ENCODE peak calls at places on chromosomes 16 and 17, in four cellular contexts. K is GOT3, S is GM12865, M is T-helper 2 cell. G is an unnamed sample.

GRCh38 chr17:68352041-68352440 is 60.7 kb downstream of the ARSG start:
- DNase-seq in K (no peak), S (no peak), M (no peak), G (no peak)

GRCh38 chr16:70611785-70612303 is 34.5 kb upstream of the IL34 start:
- DNase-seq in K (no peak), S (no peak), M (no peak), G (no peak)

GRCh38 chr17:4247361-4247980 is 16.3 kb downstream of the ANKFY1 start:
- DNase-seq in K (no peak), S (no peak), M (no peak), G (no peak)

GRCh38 chr17:6868579-6868978 is 37.0 kb upstream of the TEKT1 start:
- DNase-seq in K (no peak), S (no peak), M (no peak), G (no peak)

GRCh38 chr17:40450175-40450574 is 6.9 kb downstream of the IGFBP4 start:
- DNase-seq in K (no peak), S (peak), M (no peak), G (no peak)

GRCh38 chr17:38871247-38871991 is 1.6 kb downstream of the LASP1 start:
- DNase-seq in K (no peak), S (peak), M (peak), G (peak)

GRCh38 chr17:66635646-66636045 is 199.3 kb upstream of the CACNG5 start:
- DNase-seq in K (no peak), S (no peak), M (no peak), G (no peak)

GRCh38 chr17:68302666-68303065 is 11.4 kb downstream of the ARSG start:
- DNase-seq in K (no peak), S (no peak), M (no peak), G (no peak)

GRCh38 chr17:17050346-17051345 is 8.4 kb downstream of the MPRIP start:
- DNase-seq in K (no peak), S (no peak), M (no peak), G (no peak)

GRCh38 chr16:85586360-85587145 is 26.6 kb upstream of the GSE1 start:
- DNase-seq in K (no peak), S (no peak), M (no peak), G (no peak)

GRCh38 chr16:30874244-30874820 is 19.5 kb downstream of the BCL7C start:
- DNase-seq in K (no peak), S (no peak), M (no peak), G (no peak)